ENCODE peak calls at places on chromosomes 12 and 14, in nine cellular contexts. One of them, this sample, is unnamed. For H3K36me3, the result is how much of the 10 kb centered on the place peaks cover.

GRCh38 chr12:98808243-98808895 is 163.3 kb downstream of the APAF1 start:
- DNase-seq in ovary: no peak
- DNase-seq in body of pancreas: no peak
- DNase-seq in HCT116: no peak
- DNase-seq in gastrocnemius medialis: no peak
- DNase-seq in BJ: no peak
- DNase-seq in pancreas: no peak
- DNase-seq in transverse colon: no peak
- DNase-seq in fibroblast of lung: no peak
- DNase-seq in this sample: no peak

GRCh38 chr14:92475451-92476187 is 38.0 kb upstream of the RIN3 start:
- DNase-seq in transverse colon: peak
- DNase-seq in fibroblast of lung: no peak
- DNase-seq in gastrocnemius medialis: peak
- DNase-seq in HCT116: no peak
- DNase-seq in BJ: no peak
- DNase-seq in body of pancreas: no peak
- DNase-seq in ovary: peak
- DNase-seq in pancreas: no peak
- DNase-seq in this sample: no peak

GRCh38 chr12:52203126-52203921 is 11.5 kb upstream of the KRT80 start:
- DNase-seq in body of pancreas: peak
- DNase-seq in gastrocnemius medialis: no peak
- DNase-seq in ovary: peak
- DNase-seq in BJ: peak
- DNase-seq in transverse colon: peak
- DNase-seq in pancreas: peak
- DNase-seq in fibroblast of lung: peak
- DNase-seq in HCT116: peak
- DNase-seq in this sample: peak

GRCh38 chr14:59028476-59029202 is 159.8 kb upstream of the DAAM1 start:
- DNase-seq in pancreas: peak
- DNase-seq in HCT116: peak
- DNase-seq in gastrocnemius medialis: peak
- DNase-seq in transverse colon: peak
- DNase-seq in body of pancreas: peak
- DNase-seq in BJ: peak
- DNase-seq in ovary: peak
- DNase-seq in fibroblast of lung: peak
- DNase-seq in this sample: peak

GRCh38 chr12:92085483-92086040 is 60.1 kb downstream of the BTG1 start:
- DNase-seq in HCT116: no peak
- DNase-seq in ovary: no peak
- DNase-seq in gastrocnemius medialis: no peak
- DNase-seq in transverse colon: no peak
- DNase-seq in fibroblast of lung: no peak
- DNase-seq in BJ: no peak
- DNase-seq in pancreas: no peak
- DNase-seq in body of pancreas: no peak
- DNase-seq in this sample: no peak

GRCh38 chr14:72801381-72801812 is 92.5 kb downstream of the DPF3 start:
- DNase-seq in transverse colon: no peak
- DNase-seq in BJ: peak
- DNase-seq in body of pancreas: no peak
- DNase-seq in gastrocnemius medialis: peak
- DNase-seq in ovary: no peak
- DNase-seq in HCT116: peak
- DNase-seq in pancreas: no peak
- DNase-seq in fibroblast of lung: peak
- DNase-seq in this sample: peak

GRCh38 chr12:100141998-100142850 is 450 bp downstream of the BLTP3B start:
- DNase-seq in pancreas: peak
- DNase-seq in HCT116: no peak
- DNase-seq in body of pancreas: peak
- DNase-seq in fibroblast of lung: no peak
- DNase-seq in transverse colon: peak
- DNase-seq in BJ: no peak
- DNase-seq in gastrocnemius medialis: peak
- DNase-seq in ovary: peak
- DNase-seq in this sample: no peak

GRCh38 chr14:54570651-54571415 is 3.9 kb downstream of the SAMD4A start:
- DNase-seq in transverse colon: no peak
- DNase-seq in BJ: peak
- DNase-seq in gastrocnemius medialis: no peak
- DNase-seq in HCT116: no peak
- DNase-seq in pancreas: no peak
- DNase-seq in ovary: no peak
- DNase-seq in fibroblast of lung: peak
- DNase-seq in body of pancreas: no peak
- DNase-seq in this sample: no peak

GRCh38 chr12:59383426-59383822 is 212.4 kb upstream of the SLC16A7 start:
- DNase-seq in pancreas: no peak
- DNase-seq in gastrocnemius medialis: no peak
- DNase-seq in fibroblast of lung: peak
- DNase-seq in transverse colon: no peak
- DNase-seq in ovary: no peak
- DNase-seq in body of pancreas: no peak
- DNase-seq in HCT116: no peak
- DNase-seq in BJ: peak
- DNase-seq in this sample: no peak

DNA sequence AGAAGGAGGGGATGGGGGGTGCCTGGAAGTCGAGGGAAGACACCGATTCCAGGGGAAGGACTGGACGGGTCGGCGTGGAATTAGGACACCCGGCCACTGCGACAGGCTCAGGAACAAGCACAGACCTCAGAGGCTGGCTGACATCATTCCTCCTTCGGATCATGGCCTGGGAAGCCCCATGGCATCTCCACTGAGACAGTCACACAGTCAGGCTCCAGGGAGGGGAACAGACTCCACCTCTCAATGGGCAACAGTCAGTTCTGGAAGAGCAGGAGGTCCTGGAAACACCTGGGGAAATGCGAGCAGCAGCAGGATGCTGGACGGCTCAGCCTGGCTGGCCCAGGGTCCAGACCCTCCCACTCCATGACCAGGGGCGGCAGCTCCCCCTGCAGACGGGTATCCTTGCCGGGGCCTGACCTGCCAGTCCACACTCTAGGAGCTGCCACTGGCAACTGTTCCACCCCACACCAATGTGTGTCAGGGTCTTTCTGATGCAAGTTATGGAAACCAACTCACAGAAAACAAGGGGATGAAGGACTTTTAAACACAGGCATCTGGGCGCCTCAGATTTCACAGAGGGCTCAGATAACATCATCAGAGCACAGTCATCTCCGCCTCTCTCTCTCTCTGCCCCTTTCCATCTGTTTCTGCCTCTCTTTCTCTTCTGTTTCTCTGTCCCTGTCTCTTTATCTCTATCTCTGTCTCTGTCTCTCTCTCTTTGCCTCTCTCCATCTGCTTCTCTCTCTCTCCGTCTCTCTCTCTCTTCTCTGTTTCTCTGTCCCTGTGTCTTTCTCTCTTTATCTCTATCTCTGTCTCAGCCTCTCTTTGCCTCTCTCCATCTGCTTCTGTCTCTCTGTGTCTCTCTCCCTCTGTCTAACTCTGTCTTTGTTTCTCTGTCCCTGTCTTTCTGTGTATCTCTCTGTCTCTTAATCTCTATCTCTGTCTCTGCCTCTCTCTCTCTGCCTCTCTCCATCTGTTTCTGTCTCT is 67.6 kb upstream of the FBRSL1 start:
- DNase-seq in pancreas: no peak
- DNase-seq in HCT116: no peak
- DNase-seq in gastrocnemius medialis: no peak
- DNase-seq in ovary: no peak
- DNase-seq in fibroblast of lung: no peak
- DNase-seq in BJ: no peak
- DNase-seq in transverse colon: no peak
- DNase-seq in body of pancreas: no peak
- DNase-seq in this sample: no peak
- TF ChIP-seq CTCF in pancreas: no peak
- TF ChIP-seq CTCF in HCT116: no peak
- TF ChIP-seq CTCF in gastrocnemius medialis: no peak
- TF ChIP-seq CTCF in ovary: no peak
- TF ChIP-seq CTCF in fibroblast of lung: no peak
- TF ChIP-seq CTCF in BJ: peak
- TF ChIP-seq CTCF in transverse colon: no peak
- TF ChIP-seq CTCF in body of pancreas: no peak
- TF ChIP-seq CTCF in this sample: no peak

GRCh38 chr14:103228076-103228806 is 105.0 kb downstream of the TNFAIP2 start:
- DNase-seq in gastrocnemius medialis: no peak
- DNase-seq in transverse colon: no peak
- DNase-seq in fibroblast of lung: no peak
- DNase-seq in ovary: no peak
- DNase-seq in pancreas: no peak
- DNase-seq in body of pancreas: no peak
- DNase-seq in BJ: no peak
- DNase-seq in HCT116: no peak
- DNase-seq in this sample: no peak

GRCh38 chr14:103223818-103224352 is 100.6 kb downstream of the TNFAIP2 start:
- DNase-seq in body of pancreas: no peak
- DNase-seq in transverse colon: no peak
- DNase-seq in BJ: no peak
- DNase-seq in fibroblast of lung: no peak
- DNase-seq in HCT116: no peak
- DNase-seq in pancreas: no peak
- DNase-seq in ovary: no peak
- DNase-seq in gastrocnemius medialis: no peak
- DNase-seq in this sample: no peak

GRCh38 chr14:103227076-103227475 is 103.8 kb downstream of the TNFAIP2 start:
- DNase-seq in fibroblast of lung: no peak
- DNase-seq in BJ: no peak
- DNase-seq in pancreas: no peak
- DNase-seq in HCT116: no peak
- DNase-seq in gastrocnemius medialis: no peak
- DNase-seq in transverse colon: no peak
- DNase-seq in ovary: no peak
- DNase-seq in body of pancreas: no peak
- DNase-seq in this sample: no peak

GRCh38 chr14:103221781-103222358 is 98.6 kb downstream of the TNFAIP2 start:
- DNase-seq in pancreas: no peak
- DNase-seq in HCT116: no peak
- DNase-seq in BJ: no peak
- DNase-seq in body of pancreas: no peak
- DNase-seq in gastrocnemius medialis: no peak
- DNase-seq in ovary: no peak
- DNase-seq in fibroblast of lung: no peak
- DNase-seq in transverse colon: no peak
- DNase-seq in this sample: no peak

GRCh38 chr14:103224996-103225874 is 102.0 kb downstream of the TNFAIP2 start:
- DNase-seq in fibroblast of lung: no peak
- DNase-seq in ovary: no peak
- DNase-seq in HCT116: no peak
- DNase-seq in body of pancreas: no peak
- DNase-seq in pancreas: no peak
- DNase-seq in BJ: no peak
- DNase-seq in gastrocnemius medialis: no peak
- DNase-seq in transverse colon: no peak
- DNase-seq in this sample: no peak
- H3K4me3 ChIP-seq in fibroblast of lung: no peak
- H3K4me3 ChIP-seq in ovary: no peak
- H3K4me3 ChIP-seq in HCT116: no peak
- H3K4me3 ChIP-seq in body of pancreas: no peak
- H3K4me3 ChIP-seq in pancreas: no peak
- H3K4me3 ChIP-seq in BJ: no peak
- H3K4me3 ChIP-seq in gastrocnemius medialis: no peak
- H3K4me3 ChIP-seq in transverse colon: no peak
- H3K4me3 ChIP-seq in this sample: no peak

DNA sequence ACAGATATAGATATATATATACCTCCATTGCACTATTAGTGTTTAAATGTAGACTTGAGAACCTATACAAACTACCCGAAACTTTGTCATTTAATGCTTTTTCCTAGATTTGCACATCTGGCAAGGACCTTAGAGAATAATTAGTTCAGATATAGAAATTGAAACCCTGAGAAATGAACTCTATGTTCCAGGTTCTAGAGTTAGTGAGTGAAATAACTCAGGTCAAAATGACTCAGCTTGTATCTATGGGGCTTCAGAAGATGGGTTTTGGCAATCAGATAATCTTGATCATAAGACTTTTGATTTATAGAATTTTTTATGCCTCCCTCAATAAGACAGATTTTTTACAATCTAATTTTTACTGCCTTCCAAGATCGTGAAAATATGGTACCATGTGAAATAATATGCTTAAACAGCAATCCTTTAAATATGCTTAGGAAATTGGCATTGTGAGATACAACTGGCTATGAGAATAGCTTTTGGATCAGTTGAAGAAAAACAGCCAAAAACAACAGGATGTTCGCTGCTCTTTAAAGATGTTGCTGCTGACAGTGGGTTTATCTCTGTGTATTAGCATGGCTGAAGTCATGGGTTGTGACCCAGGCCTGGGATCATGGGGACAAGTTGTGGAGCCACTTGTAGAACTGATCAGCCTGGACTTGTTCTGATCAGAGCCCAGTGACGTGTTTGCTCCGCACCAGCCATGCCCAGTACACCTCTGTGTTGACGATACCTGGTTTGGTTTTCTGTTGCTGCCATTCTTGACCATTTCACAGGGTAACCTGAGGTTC is 63.6 kb downstream of the TTLL5 start:
- DNase-seq in HCT116: no peak
- DNase-seq in body of pancreas: no peak
- DNase-seq in fibroblast of lung: no peak
- DNase-seq in gastrocnemius medialis: no peak
- DNase-seq in transverse colon: no peak
- DNase-seq in ovary: no peak
- DNase-seq in BJ: no peak
- DNase-seq in pancreas: no peak
- DNase-seq in this sample: no peak
- H3K36me3 ChIP-seq in HCT116: under half
- H3K36me3 ChIP-seq in body of pancreas: under half
- H3K36me3 ChIP-seq in fibroblast of lung: under half
- H3K36me3 ChIP-seq in gastrocnemius medialis: under half
- H3K36me3 ChIP-seq in transverse colon: under half
- H3K36me3 ChIP-seq in ovary: under half
- H3K36me3 ChIP-seq in BJ: under half
- H3K36me3 ChIP-seq in pancreas: under half
- H3K36me3 ChIP-seq in this sample: under half

DNA sequence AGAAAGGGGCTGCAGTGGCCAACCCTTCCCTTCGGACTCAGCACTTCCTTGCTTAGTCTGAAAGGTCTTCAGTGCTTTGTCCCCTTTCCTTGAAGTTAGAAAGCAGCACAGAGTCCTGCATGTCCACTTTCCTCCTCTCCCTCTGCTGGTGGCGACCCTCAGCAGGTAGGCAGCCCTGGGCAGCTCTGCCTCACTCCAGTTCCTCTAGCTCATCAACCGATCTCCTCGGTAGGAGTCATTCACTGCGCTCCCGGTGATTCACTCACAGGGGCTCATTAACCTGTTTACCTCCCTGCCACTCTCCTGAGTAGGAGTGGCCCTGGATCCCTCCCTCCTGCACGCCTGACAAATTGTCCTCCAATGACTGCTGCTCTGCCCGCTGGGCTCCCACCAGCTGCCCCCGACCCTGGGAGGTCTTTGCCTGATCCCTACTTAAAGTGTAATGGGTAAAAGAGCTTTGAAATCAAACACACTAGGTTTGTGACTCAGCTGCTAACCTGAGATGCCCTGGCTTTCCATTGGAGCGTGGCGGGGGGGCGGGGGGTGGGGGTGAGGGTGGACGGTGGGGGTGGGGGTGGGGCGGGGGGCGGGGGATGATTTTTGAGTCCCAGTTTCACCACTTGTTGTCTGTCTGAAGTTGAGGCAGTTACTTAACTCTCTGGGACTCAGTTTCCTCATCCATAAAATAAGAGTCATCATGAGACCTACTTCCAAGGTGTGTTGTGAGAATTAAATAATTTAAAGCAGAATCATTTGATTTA is 4.2 kb downstream of the SCNN1A start:
- DNase-seq in fibroblast of lung: peak
- DNase-seq in body of pancreas: peak
- DNase-seq in pancreas: no peak
- DNase-seq in ovary: peak
- DNase-seq in HCT116: peak
- DNase-seq in gastrocnemius medialis: no peak
- DNase-seq in BJ: no peak
- DNase-seq in transverse colon: peak
- DNase-seq in this sample: peak
- TF ChIP-seq CTCF in fibroblast of lung: no peak
- TF ChIP-seq CTCF in body of pancreas: peak
- TF ChIP-seq CTCF in pancreas: no peak
- TF ChIP-seq CTCF in ovary: no peak
- TF ChIP-seq CTCF in HCT116: no peak
- TF ChIP-seq CTCF in gastrocnemius medialis: no peak
- TF ChIP-seq CTCF in BJ: peak
- TF ChIP-seq CTCF in transverse colon: no peak
- TF ChIP-seq CTCF in this sample: peak